ENCODE peak calls at places on chromosome 22, in seven cellular contexts. A, Z, Q, S, P, H and Y are unnamed samples.

GRCh38 chr22:25360891-25361645 is 141.6 kb downstream of the CRYBB2 start:
- DNase-seq in A (no peak), Z (no peak), Q (no peak), S (no peak), P (no peak), H (no peak), Y (no peak)

GRCh38 chr22:49617866-49618688 is 209.6 kb downstream of the BRD1 start:
- DNase-seq in A (no peak), Z (peak), Q (peak), S (no peak), P (no peak), H (no peak), Y (no peak)

GRCh38 chr22:32996702-32997101 is 61.5 kb downstream of the SYN3 start:
- DNase-seq in A (peak), Z (peak), Q (no peak), S (peak), P (no peak), H (no peak), Y (no peak)

GRCh38 chr22:30262917-30263741 is 3.5 kb downstream of the OSM start:
- DNase-seq in A (peak), Z (peak), Q (peak), S (peak), P (peak), H (peak), Y (peak)

GRCh38 chr22:30234786-30235470 is 11.6 kb downstream of the LIF start:
- DNase-seq in A (no peak), Z (no peak), Q (no peak), S (peak), P (no peak), H (no peak), Y (no peak)

GRCh38 chr22:32380991-32381390 is 23.3 kb downstream of the RFPL3 start:
- DNase-seq in A (peak), Z (no peak), Q (no peak), S (no peak), P (no peak), H (no peak), Y (no peak)

GRCh38 chr22:33726294-33726711 is 194.0 kb downstream of the LARGE1 start:
- DNase-seq in A (no peak), Z (no peak), Q (no peak), S (peak), P (peak), H (no peak), Y (no peak)

GRCh38 chr22:28594784-28595324 is 84.8 kb downstream of the TTC28 start:
- DNase-seq in A (peak), Z (no peak), Q (no peak), S (peak), P (peak), H (no peak), Y (peak)

GRCh38 chr22:29268511-29269229 is 602 bp downstream of the EWSR1 start:
- DNase-seq in A (peak), Z (peak), Q (peak), S (peak), P (peak), H (peak), Y (no peak)

GRCh38 chr22:46055176-46055850 is 78.4 kb upstream of the WNT7B start:
- DNase-seq in A (no peak), Z (no peak), Q (peak), S (peak), P (no peak), H (peak), Y (no peak)

GRCh38 chr22:32874330-32874729 is 72.8 kb downstream of the TIMP3 start:
- DNase-seq in A (no peak), Z (no peak), Q (no peak), S (no peak), P (no peak), H (no peak), Y (no peak)

GRCh38 chr22:21816787-21817496 is 50.5 kb downstream of the MAPK1 start:
- DNase-seq in A (peak), Z (no peak), Q (no peak), S (peak), P (peak), H (no peak), Y (peak)

GRCh38 chr22:33427461-33427860 is 369.3 kb upstream of the SYN3 start:
- DNase-seq in A (no peak), Z (no peak), Q (no peak), S (peak), P (no peak), H (no peak), Y (no peak)

GRCh38 chr22:42582987-42583386 is 29.2 kb downstream of the SERHL2 start:
- DNase-seq in A (no peak), Z (no peak), Q (no peak), S (no peak), P (no peak), H (no peak), Y (no peak)

GRCh38 chr22:41826430-41827383 is 6.2 kb upstream of the SREBF2 start:
- DNase-seq in A (no peak), Z (no peak), Q (no peak), S (no peak), P (no peak), H (no peak), Y (no peak)

GRCh38 chr22:36758792-36759271 is 17.1 kb downstream of the IFT27 start:
- DNase-seq in A (no peak), Z (no peak), Q (no peak), S (no peak), P (no peak), H (no peak), Y (no peak)

GRCh38 chr22:32378703-32379272 is 21.1 kb downstream of the RFPL3 start:
- DNase-seq in A (peak), Z (no peak), Q (peak), S (peak), P (peak), H (no peak), Y (no peak)

GRCh38 chr22:45311033-45311531 is 1.3 kb downstream of the FAM118A start:
- DNase-seq in A (no peak), Z (no peak), Q (no peak), S (no peak), P (no peak), H (no peak), Y (no peak)

GRCh38 chr22:43777204-43777671 is 34.9 kb downstream of the EFCAB6 start:
- DNase-seq in A (peak), Z (no peak), Q (no peak), S (peak), P (peak), H (no peak), Y (no peak)

GRCh38 chr22:50074551-50075042 is 10.6 kb downstream of the MLC1 start:
- DNase-seq in A (no peak), Z (no peak), Q (no peak), S (no peak), P (no peak), H (peak), Y (no peak)

GRCh38 chr22:30910358-30910757 is 58.2 kb downstream of the MORC2 start:
- DNase-seq in A (no peak), Z (no peak), Q (no peak), S (no peak), P (no peak), H (no peak), Y (no peak)

GRCh38 chr22:44193537-44193896 is 12.8 kb downstream of the PARVG start:
- DNase-seq in A (peak), Z (no peak), Q (no peak), S (no peak), P (no peak), H (no peak), Y (no peak)

GRCh38 chr22:20624161-20624616 is 116.8 kb downstream of the MED15 start:
- DNase-seq in A (peak), Z (no peak), Q (no peak), S (no peak), P (no peak), H (no peak), Y (peak)

GRCh38 chr22:21014202-21015050 is 539 bp upstream of the P2RX6 start:
- DNase-seq in A (peak), Z (peak), Q (peak), S (peak), P (peak), H (peak), Y (peak)

GRCh38 chr22:17201285-17201945 is 17.8 kb downstream of the ADA2 start:
- DNase-seq in A (no peak), Z (no peak), Q (no peak), S (peak), P (peak), H (no peak), Y (no peak)

GRCh38 chr22:44578115-44578457 is 80.1 kb upstream of the RTL6 start:
- DNase-seq in A (no peak), Z (no peak), Q (no peak), S (no peak), P (no peak), H (no peak), Y (no peak)

GRCh38 chr22:33299245-33299956 is 241.2 kb upstream of the SYN3 start:
- DNase-seq in A (no peak), Z (no peak), Q (no peak), S (no peak), P (no peak), H (no peak), Y (peak)

GRCh38 chr22:50684986-50685385 is 12.4 kb downstream of the SHANK3 start:
- DNase-seq in A (no peak), Z (no peak), Q (no peak), S (peak), P (no peak), H (peak), Y (no peak)

GRCh38 chr22:38943181-38943580 is 14.2 kb upstream of the APOBEC3A start:
- DNase-seq in A (no peak), Z (no peak), Q (no peak), S (no peak), P (no peak), H (peak), Y (no peak)
- TF ChIP-seq CTCF in A (no peak), Z (no peak), Q (no peak), S (no peak), P (peak), H (no peak), Y (no peak)

DNA sequence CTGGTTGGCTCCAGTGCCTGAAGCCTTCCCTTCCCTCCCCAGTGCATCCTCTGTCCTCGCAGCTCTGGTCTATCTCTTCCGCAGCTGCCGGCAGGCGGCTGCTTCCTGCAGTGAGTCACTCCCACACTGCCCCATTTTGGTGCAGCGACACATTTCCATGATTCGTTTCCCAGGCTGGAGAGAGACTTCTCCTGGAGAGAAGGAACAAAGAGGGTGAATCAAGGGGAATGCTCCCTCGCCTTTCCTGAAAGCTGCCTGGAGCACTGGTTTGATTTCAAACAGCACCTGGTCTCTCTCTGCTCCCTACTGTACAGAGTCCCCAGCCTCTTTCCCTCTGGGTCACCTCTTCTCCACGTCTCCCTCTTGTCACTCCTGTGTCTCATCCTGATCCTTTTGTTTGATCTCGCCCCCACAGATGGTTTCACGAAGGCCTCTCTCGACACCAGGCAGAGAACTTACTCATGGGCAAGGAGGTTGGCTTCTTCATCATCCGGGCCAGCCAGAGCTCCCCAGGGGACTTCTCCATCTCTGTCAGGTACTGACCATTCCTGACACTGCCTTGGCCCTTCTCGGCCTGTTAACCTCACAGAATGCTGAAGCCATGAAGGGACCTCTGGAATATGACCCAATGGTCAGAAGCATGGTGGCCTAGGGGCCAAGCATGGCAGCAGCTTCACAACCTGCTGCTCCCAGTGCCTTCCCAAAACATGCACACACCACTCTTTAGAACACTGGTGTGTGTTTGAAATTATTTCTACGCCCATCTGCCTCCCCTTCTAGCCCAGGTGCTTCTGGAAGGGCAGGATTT is at the start of gene TMA7B:
- DNase-seq in A (peak), Z (peak), Q (peak), S (peak), P (peak), H (peak), Y (no peak)
- TF ChIP-seq CTCF in A (peak), Z (peak), Q (no peak), S (peak), P (peak), H (no peak), Y (no peak)

DNA sequence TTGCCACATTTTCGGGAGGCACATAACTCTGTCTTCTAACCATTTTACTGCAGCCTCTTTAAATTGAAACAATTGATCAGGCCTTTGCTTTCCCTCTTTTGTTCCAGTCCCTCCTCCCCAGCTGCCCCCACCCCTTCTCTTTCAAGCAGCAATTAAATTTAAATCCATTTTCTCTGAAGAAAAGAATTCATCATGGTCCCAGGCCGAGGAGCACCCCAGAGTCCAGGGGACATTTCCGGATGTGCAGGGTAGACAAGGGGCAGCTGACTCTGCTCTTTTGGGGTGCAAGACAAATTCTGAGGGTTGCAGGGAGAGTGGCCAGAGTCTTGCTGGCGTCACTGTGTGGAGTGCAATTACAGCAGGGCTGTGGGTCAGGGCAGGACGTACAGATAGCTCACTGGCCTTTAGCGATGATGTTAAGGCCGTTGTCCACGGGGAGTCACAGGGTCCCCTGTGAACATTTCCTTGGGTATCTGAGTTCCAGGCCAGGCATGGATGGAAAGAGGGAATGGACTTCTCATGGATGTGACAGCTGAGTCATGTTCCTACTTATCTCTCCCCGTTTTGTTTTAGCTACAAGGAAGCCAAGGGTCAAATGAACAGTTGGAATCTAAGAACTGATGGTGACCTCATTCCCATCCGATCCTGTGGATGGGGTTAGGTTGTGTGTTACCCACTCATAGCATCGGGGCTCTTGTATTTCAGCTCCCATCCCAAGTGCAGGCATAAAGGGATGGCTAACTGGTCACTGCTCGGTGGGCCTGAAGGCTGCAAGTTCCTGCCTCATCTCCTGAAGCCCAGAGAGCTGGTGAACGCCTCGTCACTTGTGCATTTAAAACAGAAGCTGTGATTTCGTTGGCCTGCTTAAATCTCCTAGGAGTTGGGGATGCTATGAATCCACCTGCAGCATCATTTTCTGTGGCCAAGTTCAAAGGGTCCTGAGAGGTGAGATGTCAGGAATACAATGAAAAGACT is 476.7 kb downstream of the TBC1D22A start:
- DNase-seq in A (no peak), Z (no peak), Q (no peak), S (no peak), P (no peak), H (no peak), Y (no peak)
- TF ChIP-seq CTCF in A (no peak), Z (no peak), Q (no peak), S (no peak), P (no peak), H (no peak), Y (no peak)

GRCh38 chr22:27114186-27114585 is 456.8 kb downstream of the MIAT start:
- DNase-seq in A (no peak), Z (no peak), Q (no peak), S (no peak), P (no peak), H (no peak), Y (no peak)

GRCh38 chr22:27115410-27115809 is 458.0 kb downstream of the MIAT start:
- DNase-seq in A (no peak), Z (no peak), Q (no peak), S (no peak), P (no peak), H (no peak), Y (no peak)

GRCh38 chr22:27111796-27112195 is 454.4 kb downstream of the MIAT start:
- DNase-seq in A (no peak), Z (no peak), Q (no peak), S (no peak), P (no peak), H (no peak), Y (no peak)

GRCh38 chr22:27112273-27112672 is 454.9 kb downstream of the MIAT start:
- DNase-seq in A (no peak), Z (no peak), Q (no peak), S (no peak), P (no peak), H (no peak), Y (no peak)

GRCh38 chr22:27113211-27114030 is 456.0 kb downstream of the MIAT start:
- DNase-seq in A (peak), Z (peak), Q (no peak), S (peak), P (peak), H (peak), Y (no peak)
- TF ChIP-seq CTCF in A (no peak), Z (no peak), Q (no peak), S (peak), P (peak), H (no peak), Y (no peak)

GRCh38 chr22:23858484-23858815 is 775 bp downstream of the SLC2A11 start:
- DNase-seq in A (no peak), Z (no peak), Q (no peak), S (no peak), P (no peak), H (no peak), Y (no peak)
- TF ChIP-seq CTCF in A (no peak), Z (no peak), Q (no peak), S (no peak), P (no peak), H (no peak), Y (no peak)

GRCh38 chr22:40128989-40129388 is 48.7 kb upstream of the TNRC6B start:
- DNase-seq in A (no peak), Z (no peak), Q (no peak), S (no peak), P (no peak), H (no peak), Y (peak)
- TF ChIP-seq CTCF in A (no peak), Z (no peak), Q (no peak), S (no peak), P (no peak), H (no peak), Y (no peak)

DNA sequence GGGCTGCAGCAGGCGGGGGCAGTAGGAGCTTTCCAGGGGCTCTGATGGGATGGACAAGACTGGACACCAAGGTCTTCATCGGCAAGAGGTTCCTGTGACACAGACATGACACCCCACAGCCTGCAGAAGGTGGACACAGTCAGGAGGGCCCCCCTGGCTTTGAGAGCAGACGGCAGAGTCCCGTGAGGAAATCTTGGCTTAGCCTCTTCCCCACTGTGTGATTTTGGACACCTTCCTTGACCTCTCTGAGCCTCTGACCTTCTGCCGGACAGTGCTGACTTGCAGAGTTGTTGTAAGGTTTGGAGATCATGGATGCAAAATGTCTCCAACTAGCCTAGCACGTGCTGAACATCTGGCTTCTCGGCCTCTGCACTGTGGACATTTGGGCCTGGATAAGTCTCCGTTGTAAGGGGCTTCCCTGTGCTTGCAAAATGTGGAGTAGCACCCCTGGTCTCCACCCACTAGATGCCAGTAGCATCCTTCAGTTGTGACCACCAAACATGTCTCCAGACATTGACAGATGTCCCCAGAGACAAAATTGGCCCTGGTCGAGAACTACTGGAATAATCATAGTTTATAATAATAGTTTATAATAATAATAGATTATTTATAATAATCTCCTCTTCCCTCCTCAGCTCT is 54.6 kb downstream of the MCM5 start:
- DNase-seq in A (no peak), Z (no peak), Q (no peak), S (no peak), P (no peak), H (no peak), Y (no peak)
- TF ChIP-seq CTCF in A (peak), Z (peak), Q (no peak), S (peak), P (no peak), H (no peak), Y (no peak)

GRCh38 chr22:40679964-40680818 is 907 bp downstream of the MCHR1 start:
- DNase-seq in A (peak), Z (no peak), Q (no peak), S (peak), P (peak), H (no peak), Y (no peak)
- TF ChIP-seq CTCF in A (peak), Z (no peak), Q (no peak), S (peak), P (peak), H (no peak), Y (no peak)

GRCh38 chr22:38570841-38571364 is 920 bp upstream of the DMC1 start:
- DNase-seq in A (peak), Z (peak), Q (peak), S (peak), P (peak), H (peak), Y (peak)
- TF ChIP-seq CTCF in A (peak), Z (no peak), Q (no peak), S (peak), P (peak), H (no peak), Y (no peak)